ENCODE peak calls at places on chromosomes 7 and 10, in seven cellular contexts. T is A549, S is left ventricle myocardium inferior, F is cardiac muscle cell, M is upper lobe of right lung, U is PC-3, W is substantia nigra. O is an unnamed sample.

GRCh38 chr7:103348452-103348851 is 1.0 kb downstream of the PSMC2 start:
- DNase-seq in T (no peak), S (no peak), F (no peak), M (no peak), U (no peak), W (no peak), O (no peak)

GRCh38 chr7:35550831-35551230 is 144.1 kb downstream of the HERPUD2 start:
- DNase-seq in T (no peak), S (no peak), F (no peak), M (no peak), U (no peak), W (no peak), O (no peak)

GRCh38 chr10:48503293-48503911 is 101.5 kb downstream of the ARHGAP22 start:
- DNase-seq in T (no peak), S (no peak), F (no peak), M (no peak), U (no peak), W (no peak), O (no peak)

GRCh38 chr10:74202356-74202755 is 51.3 kb downstream of the ADK start:
- DNase-seq in T (no peak), S (no peak), F (no peak), M (no peak), U (no peak), W (no peak), O (no peak)

GRCh38 chr10:22230331-22230833 is 12.6 kb upstream of the EBLN1 start:
- DNase-seq in T (peak), S (no peak), F (peak), M (no peak), U (peak), W (no peak), O (no peak)

GRCh38 chr7:41774966-41775365 is 72.1 kb upstream of the INHBA start:
- DNase-seq in T (no peak), S (no peak), F (no peak), M (no peak), U (no peak), W (no peak), O (no peak)

GRCh38 chr10:13016886-13017285 is 15.4 kb upstream of the CCDC3 start:
- DNase-seq in T (no peak), S (no peak), F (no peak), M (no peak), U (no peak), W (no peak), O (no peak)

GRCh38 chr10:50846753-50847152 is 38.7 kb downstream of the A1CF start:
- DNase-seq in T (no peak), S (no peak), F (no peak), M (no peak), U (peak), W (no peak), O (no peak)

GRCh38 chr7:74094224-74095095 is 10.9 kb downstream of the LIMK1 start:
- DNase-seq in T (peak), S (peak), F (peak), M (peak), U (peak), W (peak), O (peak)

GRCh38 chr10:78529262-78529661 is 495.6 kb downstream of the RPS24 start:
- DNase-seq in T (no peak), S (no peak), F (no peak), M (no peak), U (no peak), W (no peak), O (no peak)

GRCh38 chr7:33076737-33077136 is 14.2 kb upstream of the NT5C3A start:
- DNase-seq in T (no peak), S (no peak), F (no peak), M (no peak), U (peak), W (no peak), O (no peak)

GRCh38 chr10:96753956-96754355 is 33.6 kb upstream of the PIK3AP1 start:
- DNase-seq in T (no peak), S (no peak), F (no peak), M (no peak), U (no peak), W (no peak), O (no peak)
- H3K27ac ChIP-seq in T (no peak), S (no peak), F (no peak), M (no peak), U (no peak), W (no peak), O (no peak)

DNA sequence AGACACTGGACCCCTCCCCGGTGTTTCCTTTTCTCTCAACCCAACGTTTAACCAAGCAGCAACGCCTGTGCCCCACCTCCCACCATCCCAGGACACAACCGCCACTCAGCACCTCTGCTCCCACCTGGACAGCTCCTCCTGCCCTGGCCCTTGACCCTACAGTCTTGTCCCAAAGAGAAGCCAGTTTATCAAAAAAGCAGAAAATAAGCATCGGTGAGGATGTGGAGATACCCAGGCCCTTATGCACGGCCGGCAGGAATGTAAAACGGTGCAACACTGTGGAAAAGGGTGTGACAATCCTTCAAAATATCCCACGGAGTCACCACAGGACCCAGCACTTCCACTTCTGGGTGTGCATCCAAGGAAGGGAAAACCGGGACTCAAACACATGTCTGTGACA is 176.2 kb upstream of the RNF32 start:
- DNase-seq in T (no peak), S (no peak), F (no peak), M (no peak), U (no peak), W (no peak), O (no peak)
- H3K27ac ChIP-seq in T (no peak), S (no peak), F (no peak), M (no peak), U (no peak), W (no peak), O (no peak)

GRCh38 chr7:29895557-29895956 is 89.2 kb downstream of the WIPF3 start:
- DNase-seq in T (no peak), S (no peak), F (no peak), M (no peak), U (no peak), W (no peak), O (no peak)
- H3K27ac ChIP-seq in T (no peak), S (no peak), F (no peak), M (no peak), U (no peak), W (no peak), O (no peak)

GRCh38 chr7:128955981-128956380 is 18.3 kb downstream of the IRF5 start:
- DNase-seq in T (no peak), S (no peak), F (no peak), M (no peak), U (no peak), W (no peak), O (no peak)
- H3K27ac ChIP-seq in T (no peak), S (no peak), F (no peak), M (no peak), U (no peak), W (no peak), O (peak)

GRCh38 chr10:119735451-119735850 is 9.6 kb downstream of the INPP5F start:
- DNase-seq in T (no peak), S (no peak), F (no peak), M (no peak), U (no peak), W (no peak), O (no peak)

GRCh38 chr10:119736220-119736619 is 10.4 kb downstream of the INPP5F start:
- DNase-seq in T (no peak), S (no peak), F (no peak), M (no peak), U (no peak), W (no peak), O (no peak)

GRCh38 chr10:119737039-119737663 is 11.3 kb downstream of the INPP5F start:
- DNase-seq in T (no peak), S (no peak), F (no peak), M (no peak), U (no peak), W (no peak), O (no peak)

GRCh38 chr10:119737827-119738226 is 12.0 kb downstream of the INPP5F start:
- DNase-seq in T (peak), S (no peak), F (peak), M (no peak), U (peak), W (no peak), O (no peak)

GRCh38 chr10:119734396-119735332 is 8.8 kb downstream of the INPP5F start:
- DNase-seq in T (no peak), S (no peak), F (peak), M (no peak), U (peak), W (no peak), O (no peak)
- H3K27ac ChIP-seq in T (no peak), S (no peak), F (no peak), M (no peak), U (no peak), W (no peak), O (no peak)

DNA sequence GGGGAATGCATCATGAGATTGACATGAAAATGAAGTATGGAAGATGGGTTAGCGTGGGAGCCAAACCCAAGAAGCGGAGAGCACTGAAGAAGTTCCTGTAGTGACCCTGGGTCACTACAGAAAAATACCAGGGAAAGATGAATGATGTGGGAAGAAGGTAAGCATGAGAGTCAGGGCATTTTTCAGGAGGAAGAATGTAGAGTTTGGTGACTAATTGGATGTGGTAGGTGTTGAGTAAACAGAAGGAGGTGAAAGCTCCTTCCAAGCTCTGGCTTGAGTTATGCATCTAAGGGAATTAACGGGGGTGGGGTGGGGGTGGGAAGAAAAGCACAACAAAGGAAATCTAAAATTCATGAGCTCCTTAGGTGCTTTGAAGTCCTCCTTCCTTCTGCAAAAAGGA is 238.1 kb upstream of the AOAH start:
- DNase-seq in T (no peak), S (no peak), F (no peak), M (no peak), U (no peak), W (no peak), O (no peak)
- H3K27ac ChIP-seq in T (no peak), S (no peak), F (no peak), M (no peak), U (no peak), W (no peak), O (no peak)

DNA sequence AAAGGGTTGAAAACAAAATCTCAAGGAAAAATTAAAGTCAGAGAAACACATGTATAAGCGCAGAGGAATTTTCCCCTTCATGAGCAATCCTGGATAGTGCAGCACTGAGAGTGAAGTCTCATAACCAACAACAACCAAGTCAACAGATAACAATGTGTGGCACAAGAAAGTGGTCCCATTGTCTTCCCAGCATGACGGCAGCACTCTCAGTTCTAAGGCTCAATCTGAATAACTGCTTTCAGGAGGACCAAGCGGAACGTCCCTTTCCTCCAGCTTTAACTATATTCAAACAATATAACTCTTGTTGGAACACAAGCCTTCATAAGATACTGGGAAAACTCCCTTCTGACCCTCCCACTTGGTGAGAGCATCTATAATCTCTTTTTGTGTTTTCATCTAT is 137.9 kb downstream of the RAPGEF5 start:
- DNase-seq in T (no peak), S (no peak), F (peak), M (no peak), U (no peak), W (peak), O (no peak)
- H3K27ac ChIP-seq in T (no peak), S (peak), F (no peak), M (peak), U (no peak), W (peak), O (peak)

O was measured in esophagus squamous epithelium.